ENCODE peak calls at places on chromosome 1, in five cellular contexts. A is A549, M is IMR-90, N is K562, I is HepG2. J is an unnamed sample.
A peak's percentile ranks its signal among the peaks of the same experiment; 100 is the strongest.

GRCh38 chr1:70627910-70628309 is 216.8 kb downstream of the CTH start:
- DNase-seq in I (no peak), M (no peak), N (no peak), A (no peak), J (no peak)

GRCh38 chr1:51073456-51073855 is 28.6 kb upstream of the C1orf185 start:
- DNase-seq in M (no peak), I (no peak), A (no peak), N (no peak), J (no peak)

GRCh38 chr1:26022994-26023393 is 1.4 kb downstream of the EXTL1 start:
- DNase-seq in N (no peak), I (no peak), A (no peak), M (no peak), J (no peak)

GRCh38 chr1:18217398-18218043 is 109.9 kb downstream of the IGSF21 start:
- DNase-seq in M (peak; percentile 1), N (peak; percentile 58), A (peak; percentile 19), I (peak; percentile 33), J (peak; percentile 46)

GRCh38 chr1:75616436-75617433 is 5.8 kb upstream of the SLC44A5 start:
- DNase-seq in A (no peak), M (peak; percentile 27), I (no peak), N (no peak), J (no peak)

GRCh38 chr1:228058981-228059535 is 23.4 kb upstream of the ARF1 start:
- DNase-seq in I (no peak), N (no peak), A (no peak), M (no peak), J (no peak)

GRCh38 chr1:19591482-19592093 is 52.5 kb upstream of the NBL1 start:
- DNase-seq in M (no peak), A (no peak), N (no peak), I (no peak), J (no peak)

GRCh38 chr1:235404190-235404589 is 37.0 kb downstream of the TBCE start:
- DNase-seq in I (no peak), N (no peak), A (no peak), M (no peak), J (no peak)

GRCh38 chr1:4650486-4650885 is 3.9 kb upstream of the AJAP1 start:
- DNase-seq in M (no peak), A (peak; percentile 60), N (no peak), I (no peak), J (no peak)

GRCh38 chr1:230421485-230421884 is 4.6 kb downstream of the PGBD5 start:
- DNase-seq in A (no peak), N (no peak), I (no peak), M (no peak), J (no peak)

GRCh38 chr1:25861316-25862286 is 2.3 kb upstream of the AUNIP start:
- DNase-seq in I (peak; percentile 82), N (peak; percentile 51), M (no peak), A (no peak), J (no peak)

GRCh38 chr1:223700942-223701637 is 11.2 kb upstream of the CAPN2 start:
- DNase-seq in A (peak; percentile 90), M (peak; percentile 98), I (peak; percentile 32), N (peak; percentile 79), J (no peak)

GRCh38 chr1:216560527-216560926 is 137.3 kb upstream of the USH2A start:
- DNase-seq in N (no peak), A (no peak), I (no peak), M (no peak), J (peak; percentile 17)

GRCh38 chr1:175757381-175758015 is 14.1 kb upstream of the TNR start:
- DNase-seq in N (peak; percentile 85), A (peak; percentile 48), M (no peak), I (no peak), J (no peak)

GRCh38 chr1:26733982-26734381 is 38.2 kb downstream of the ARID1A start:
- DNase-seq in M (peak; percentile 72), I (no peak), N (no peak), A (no peak), J (no peak)

GRCh38 chr1:212605441-212605976 is 3.1 kb upstream of the ATF3 start:
- DNase-seq in A (no peak), N (no peak), I (no peak), M (no peak), J (no peak)

GRCh38 chr1:240111558-240111957 is 19.9 kb downstream of the FMN2 start:
- DNase-seq in N (no peak), M (no peak), I (no peak), A (no peak), J (no peak)

GRCh38 chr1:156998840-156999239 is 46.7 kb downstream of the ARHGEF11 start:
- DNase-seq in N (peak; percentile 26), M (no peak), A (no peak), I (no peak), J (peak; percentile 31)

GRCh38 chr1:240235521-240236288 is 144.0 kb downstream of the FMN2 start:
- DNase-seq in I (no peak), M (no peak), A (no peak), N (no peak), J (no peak)

GRCh38 chr1:180926164-180926981 is 13.7 kb downstream of the KIAA1614 start:
- DNase-seq in N (no peak), A (no peak), I (no peak), M (peak; percentile 43), J (peak; percentile 90)

GRCh38 chr1:233566886-233567285 is 47.0 kb upstream of the KCNK1 start:
- DNase-seq in A (no peak), I (no peak), N (no peak), M (no peak), J (no peak)

GRCh38 chr1:118154220-118154619 is 30.8 kb downstream of the SPAG17 start:
- DNase-seq in N (no peak), A (no peak), M (peak; percentile 1), I (no peak), J (no peak)

GRCh38 chr1:1573843-1574720 is 581 bp downstream of the SSU72 start:
- DNase-seq in I (peak; percentile 57), A (peak; percentile 47), N (peak; percentile 86), M (peak; percentile 56), J (peak; percentile 91)

GRCh38 chr1:28921286-28921869 is 7.0 kb downstream of the EPB41 start:
- DNase-seq in I (no peak), N (no peak), M (peak; percentile 11), A (no peak), J (no peak)

GRCh38 chr1:74790453-74790852 is 57.5 kb downstream of the TYW3 start:
- DNase-seq in A (no peak), M (no peak), I (no peak), N (no peak), J (no peak)

DNA sequence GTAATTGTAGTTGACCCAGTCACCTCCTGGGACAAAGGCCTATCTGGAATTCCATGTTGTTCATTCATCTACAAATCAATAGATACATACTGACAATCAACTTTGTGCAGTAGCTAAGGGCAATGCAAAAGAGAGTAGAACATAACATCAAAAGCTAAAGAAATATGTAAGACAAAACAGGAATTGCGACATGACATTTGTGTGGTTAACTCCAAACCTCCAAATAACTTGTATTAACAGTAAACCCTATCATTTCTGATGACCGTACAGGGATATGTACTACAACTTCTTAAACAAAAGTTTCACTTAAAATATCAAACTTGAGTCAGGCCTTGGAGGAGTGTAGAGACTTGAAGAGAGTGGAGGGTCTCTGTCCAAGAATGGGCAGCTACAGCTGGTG is 317.6 kb downstream of the SPATA17 start:
- DNase-seq in M (no peak), N (no peak), I (no peak), A (no peak), J (no peak)
- TF ChIP-seq RFX5 in M (no peak), N (no peak), I (no peak), A (no peak), J (no peak)

GRCh38 chr1:109929588-109930251 is 19.1 kb downstream of the CSF1 start:
- DNase-seq in M (no peak), I (no peak), A (no peak), N (no peak), J (no peak)
- TF ChIP-seq RFX5 in M (no peak), I (no peak), A (no peak), N (no peak), J (no peak)

GRCh38 chr1:56545711-56546110 is 33.7 kb downstream of the PLPP3 start:
- DNase-seq in N (no peak), I (no peak), A (no peak), M (no peak), J (no peak)
- TF ChIP-seq RFX5 in N (no peak), I (no peak), A (no peak), M (no peak), J (no peak)

GRCh38 chr1:53542551-53542950 is 83.4 kb downstream of the DMRTB1 start:
- DNase-seq in M (no peak), A (no peak), N (no peak), I (no peak), J (no peak)

GRCh38 chr1:53540604-53541262 is 81.5 kb downstream of the DMRTB1 start:
- DNase-seq in I (no peak), A (no peak), N (no peak), M (no peak), J (no peak)

GRCh38 chr1:53541263-53541625 is 82.0 kb downstream of the DMRTB1 start:
- DNase-seq in M (no peak), I (no peak), A (no peak), N (no peak), J (no peak)

GRCh38 chr1:53543130-53543770 is 84.1 kb downstream of the DMRTB1 start:
- DNase-seq in A (no peak), N (no peak), I (no peak), M (no peak), J (peak; percentile 56)

DNA sequence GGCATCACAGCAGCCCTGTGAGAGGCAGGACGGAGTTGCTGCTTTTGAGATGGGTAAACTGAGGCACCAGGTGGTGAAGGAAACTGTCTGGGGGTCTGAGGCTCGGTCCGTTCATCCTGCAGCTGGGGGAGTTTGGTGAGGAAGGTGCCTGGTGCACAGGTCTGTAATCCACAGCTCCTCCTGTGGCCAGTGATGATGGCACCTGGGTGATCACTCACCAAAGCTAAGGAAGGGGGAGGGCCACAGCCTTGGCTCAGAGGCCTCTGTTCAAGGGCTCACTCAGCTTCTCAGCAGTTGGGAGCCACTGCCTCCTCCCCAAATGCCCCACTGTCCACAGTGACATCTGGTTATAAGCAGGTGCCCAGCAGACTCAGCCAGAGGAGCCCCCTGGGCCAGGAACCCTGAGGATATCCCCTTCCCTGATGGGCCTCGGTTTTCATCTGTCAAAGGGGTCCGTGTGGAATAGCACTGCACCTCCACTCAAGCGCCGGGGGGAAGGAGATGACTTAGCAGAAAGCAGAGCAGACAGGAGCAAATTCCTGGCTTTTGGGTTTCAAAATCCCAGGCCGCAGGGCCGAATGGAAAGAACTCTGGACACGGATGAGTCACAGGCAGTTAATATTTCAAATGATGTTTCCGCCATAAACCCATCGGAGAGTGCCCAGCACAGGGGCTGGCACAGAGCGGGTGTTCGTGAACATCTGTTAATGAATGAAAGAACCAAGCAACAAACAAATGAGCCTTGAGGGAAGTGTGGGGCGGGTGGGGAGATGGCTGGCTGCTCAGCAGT is 82.8 kb downstream of the DMRTB1 start:
- DNase-seq in A (peak; percentile 76), M (peak; percentile 90), I (no peak), N (peak; percentile 52), J (no peak)
- TF ChIP-seq RFX5 in A (no peak), M (no peak), I (no peak), N (no peak), J (no peak)

GRCh38 chr1:15617173-15617873 is at the start of gene DDI2:
- DNase-seq in N (peak; percentile 98), A (peak; percentile 76), I (peak; percentile 86), M (peak; percentile 97), J (peak; percentile 96)

GRCh38 chr1:15620155-15620545 is 2.9 kb downstream of the DDI2 start:
- DNase-seq in M (peak; percentile 75), A (peak; percentile 20), N (no peak), I (no peak), J (no peak)

GRCh38 chr1:15618685-15619525 is 1.6 kb downstream of the DDI2 start:
- DNase-seq in M (peak; percentile 79), I (peak; percentile 94), A (no peak), N (no peak), J (no peak)

GRCh38 chr1:15616704-15617172 is 520 bp upstream of the DDI2 start:
- DNase-seq in I (no peak), A (no peak), M (peak; percentile 45), N (no peak), J (peak; percentile 38)

GRCh38 chr1:15617874-15618684 is 821 bp downstream of the DDI2 start:
- DNase-seq in N (peak; percentile 75), A (no peak), M (no peak), I (peak; percentile 74), J (peak; percentile 73)
- TF ChIP-seq RFX5 in N (no peak), A (no peak), M (no peak), I (no peak), J (no peak)

J was measured in SK-N-SH.